ENCODE peak calls at places on chromosomes 1 and 21, in six cellular contexts. H is cardiac muscle cell, O is breast epithelium, Z is ascending aorta, F is pancreas, Y is lower lobe of right lung. U is an unnamed sample.
A peak's percentile ranks its signal among the peaks of the same experiment; 100 is the strongest.

GRCh38 chr1:52662645-52663313 is 29.8 kb downstream of the SHISAL2A start:
- DNase-seq in Y (no peak), H (peak; percentile 72), F (no peak), Z (no peak), O (no peak), U (no peak)

GRCh38 chr1:206039046-206039929 is 13.7 kb upstream of the RHEX start:
- DNase-seq in Z (no peak), Y (no peak), H (no peak), O (no peak), F (no peak), U (no peak)

GRCh38 chr1:174883361-174883760 is 116.4 kb upstream of the CACYBP start:
- DNase-seq in H (peak; percentile 52), F (no peak), Y (no peak), O (no peak), Z (no peak), U (no peak)

GRCh38 chr1:160827418-160827817 is 31.4 kb downstream of the LY9 start:
- DNase-seq in O (no peak), F (no peak), H (peak; percentile 66), Y (peak; percentile 72), Z (no peak), U (no peak)

GRCh38 chr1:200556005-200556404 is 64.5 kb downstream of the KIF14 start:
- DNase-seq in Z (no peak), O (no peak), F (no peak), Y (no peak), H (no peak), U (no peak)

GRCh38 chr1:114344656-114345055 is 166.3 kb downstream of the TRIM33 start:
- DNase-seq in F (no peak), H (no peak), O (no peak), Z (no peak), Y (no peak), U (no peak)

GRCh38 chr1:116717318-116717717 is 36.9 kb upstream of the CD2 start:
- DNase-seq in O (no peak), H (no peak), Y (no peak), F (no peak), Z (no peak), U (no peak)

GRCh38 chr21:15293251-15293650 is 228.5 kb upstream of the NRIP1 start:
- DNase-seq in Y (no peak), H (peak; percentile 96), F (no peak), O (no peak), Z (no peak), U (no peak)

GRCh38 chr1:6409053-6409452 is 10.7 kb downstream of the HES2 start:
- DNase-seq in O (no peak), Z (no peak), H (no peak), F (no peak), Y (no peak), U (no peak)

GRCh38 chr1:24003331-24003972 is 23.3 kb upstream of the SRSF10 start:
- DNase-seq in Z (peak; percentile 63), Y (no peak), F (no peak), H (peak; percentile 90), O (no peak), U (no peak)

GRCh38 chr1:64090436-64090835 is 113.0 kb upstream of the UBE2U start:
- DNase-seq in Y (no peak), H (no peak), F (no peak), O (no peak), Z (no peak), U (no peak)

GRCh38 chr1:212718499-212718898 is 18.9 kb upstream of the BATF3 start:
- DNase-seq in Z (no peak), H (peak; percentile 39), Y (no peak), O (no peak), F (no peak), U (no peak)

GRCh38 chr1:38045431-38046332 is 911 bp downstream of the POU3F1 start:
- DNase-seq in F (peak; percentile 45), Y (peak; percentile 57), Z (no peak), H (peak; percentile 20), O (no peak), U (no peak)

GRCh38 chr1:243946946-243947345 is 96.9 kb upstream of the AKT3 start:
- DNase-seq in O (no peak), F (no peak), Y (no peak), Z (no peak), H (peak; percentile 33), U (peak; percentile 15)

GRCh38 chr1:84753516-84754375 is 63.5 kb upstream of the SSX2IP start:
- DNase-seq in H (peak; percentile 78), F (peak; percentile 70), O (peak; percentile 42), Z (peak; percentile 70), Y (peak; percentile 64), U (peak; percentile 44)

GRCh38 chr21:16563795-16564194 is 834.0 kb downstream of the USP25 start:
- DNase-seq in H (peak; percentile 62), Z (no peak), F (peak; percentile 48), Y (peak; percentile 51), O (peak; percentile 72), U (no peak)

GRCh38 chr1:27940297-27940696 is 5.5 kb downstream of the SMPDL3B start:
- DNase-seq in Y (peak; percentile 74), F (no peak), Z (no peak), H (no peak), O (no peak), U (peak; percentile 42)

GRCh38 chr21:45292399-45293213 is 4.9 kb upstream of the POFUT2 start:
- DNase-seq in H (peak; percentile 93), Y (peak; percentile 87), Z (peak; percentile 94), F (peak; percentile 87), O (peak; percentile 71), U (peak; percentile 61)

GRCh38 chr1:36014722-36015220 is 69.1 kb upstream of the TEKT2 start:
- DNase-seq in F (no peak), Z (no peak), Y (no peak), H (peak; percentile 67), O (no peak), U (no peak)

GRCh38 chr1:35932158-35932636 is 1.3 kb downstream of the AGO3 start:
- DNase-seq in O (no peak), Y (no peak), H (no peak), F (no peak), Z (no peak), U (no peak)

GRCh38 chr1:203663820-203664219 is 37.2 kb downstream of the ATP2B4 start:
- DNase-seq in H (no peak), Z (no peak), O (no peak), F (no peak), Y (no peak), U (no peak)

GRCh38 chr1:71047635-71048607 is at the start of gene PTGER3:
- DNase-seq in H (peak; percentile 36), O (peak; percentile 50), Y (peak; percentile 82), F (peak; percentile 92), Z (peak; percentile 91), U (peak; percentile 37)

GRCh38 chr1:65625528-65625927 is 167.2 kb upstream of the PDE4B start:
- DNase-seq in Y (no peak), Z (no peak), H (no peak), F (no peak), O (no peak), U (no peak)

GRCh38 chr1:110494522-110495406 is 24.2 kb downstream of the KCNA10 start:
- DNase-seq in Z (no peak), H (no peak), F (no peak), Y (no peak), O (no peak), U (no peak)

GRCh38 chr1:175602186-175602585 is 141.2 kb downstream of the TNR start:
- DNase-seq in Z (no peak), O (no peak), H (peak; percentile 50), Y (no peak), F (no peak), U (no peak)

GRCh38 chr1:230165526-230165925 is 98.5 kb downstream of the GALNT2 start:
- DNase-seq in Z (peak; percentile 52), O (no peak), Y (no peak), F (no peak), H (no peak), U (no peak)

GRCh38 chr1:4939266-4939665 is 284.9 kb downstream of the AJAP1 start:
- DNase-seq in F (no peak), Z (no peak), Y (no peak), H (no peak), O (no peak), U (no peak)
- H3K9me3 ChIP-seq in F (no peaks in the 10 kb centered on the region), Z (no peaks in the 10 kb centered on the region), Y (no peaks in the 10 kb centered on the region), H (no peaks in the 10 kb centered on the region), O (no peaks in the 10 kb centered on the region), U (no peaks in the 10 kb centered on the region)

DNA sequence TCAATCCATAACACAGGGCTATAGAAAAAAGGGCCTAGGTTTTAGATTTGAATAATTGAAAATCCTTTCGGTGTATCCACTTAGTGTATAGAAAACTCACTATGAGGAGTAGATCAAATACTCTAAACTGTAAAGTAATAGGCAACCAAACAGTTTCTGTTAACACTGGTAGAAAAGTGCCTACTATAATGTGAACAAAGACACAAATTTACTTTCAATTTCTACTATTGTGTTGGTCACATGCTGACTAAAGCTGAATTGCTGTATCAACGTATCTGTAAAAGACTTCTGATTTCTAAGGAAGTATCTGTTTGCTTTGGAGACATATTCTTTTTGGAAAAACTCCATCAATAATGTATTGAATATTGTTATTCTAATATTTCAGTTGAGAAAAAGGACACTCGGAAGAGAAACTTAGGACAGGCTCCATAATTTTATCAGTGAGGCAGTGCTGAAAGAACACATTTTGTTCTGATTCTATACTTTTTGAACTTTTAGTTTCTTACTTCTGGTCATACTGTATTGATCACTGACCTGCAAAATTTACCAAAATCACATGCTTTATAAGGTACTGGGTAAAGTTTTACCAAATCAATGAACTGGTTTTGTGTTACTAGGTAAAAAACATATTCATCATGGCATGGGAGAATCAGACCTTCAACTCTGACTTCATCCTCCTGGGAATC is at the start of gene OR2M5:
- DNase-seq in H (no peak), Y (no peak), Z (no peak), F (no peak), O (no peak), U (no peak)
- H3K9me3 ChIP-seq in H (no peaks in the 10 kb centered on the region), Y (no peaks in the 10 kb centered on the region), Z (no peaks in the 10 kb centered on the region), F (no peaks in the 10 kb centered on the region), O (peaks cover 13% of the 10 kb centered on the region), U (no peaks in the 10 kb centered on the region)

DNA sequence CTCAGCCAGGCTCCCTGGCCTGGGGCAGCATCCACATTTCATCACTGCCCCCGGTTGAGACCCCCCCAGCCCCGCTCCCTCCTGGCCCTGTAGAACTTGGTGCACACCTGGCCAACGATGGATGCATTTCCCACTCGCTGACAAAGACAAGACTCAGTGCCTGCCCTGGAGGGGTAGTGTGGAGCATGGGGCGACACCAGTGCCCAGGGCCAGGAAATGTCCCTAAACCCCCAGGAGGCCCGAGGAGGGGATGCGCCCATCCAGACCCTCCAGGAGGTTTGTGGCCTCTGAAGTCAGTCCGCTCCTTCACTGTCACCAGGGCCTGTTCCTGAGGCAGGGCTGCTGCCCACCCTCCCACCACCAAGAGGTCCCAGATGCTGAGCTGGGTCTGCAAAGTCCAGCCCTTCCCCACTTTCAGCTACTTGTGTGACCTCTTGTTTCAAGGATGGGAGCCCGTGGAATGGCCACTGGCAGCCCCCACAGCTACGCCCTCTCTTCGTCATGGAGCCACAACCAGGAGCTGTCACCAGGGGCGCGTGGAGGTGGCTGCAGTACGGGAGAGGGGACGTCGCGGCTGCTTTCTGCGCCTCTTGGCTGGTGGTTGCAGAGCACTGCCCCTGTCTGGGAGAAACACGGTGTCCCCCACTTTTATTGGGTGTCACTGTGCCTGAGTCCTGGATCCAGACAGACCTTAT is 35.7 kb downstream of the AJAP1 start:
- DNase-seq in Y (no peak), H (no peak), F (no peak), Z (no peak), O (no peak), U (no peak)
- H3K9me3 ChIP-seq in Y (no peaks in the 10 kb centered on the region), H (no peaks in the 10 kb centered on the region), F (no peaks in the 10 kb centered on the region), Z (no peaks in the 10 kb centered on the region), O (no peaks in the 10 kb centered on the region), U (no peaks in the 10 kb centered on the region)

DNA sequence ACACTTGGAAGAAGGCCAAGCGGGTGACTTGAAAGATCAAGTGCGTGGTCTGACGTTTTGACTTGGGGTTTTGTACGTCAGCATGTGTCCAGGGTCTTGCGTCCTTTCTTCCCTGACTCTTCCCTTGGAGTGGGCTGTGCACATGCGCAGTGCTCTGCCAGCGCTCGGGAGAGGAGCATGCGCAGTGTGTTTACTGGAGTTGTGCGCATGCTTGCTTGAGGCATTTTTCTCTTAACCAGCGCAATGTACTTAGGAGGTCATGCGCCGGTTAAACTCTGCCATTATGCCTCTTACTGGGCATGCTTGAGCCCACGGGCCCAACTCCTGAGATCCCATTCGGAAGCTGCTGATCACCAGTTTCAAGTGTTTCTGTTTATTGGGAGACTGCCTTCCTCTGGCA is 242.5 kb upstream of the AJAP1 start:
- DNase-seq in Z (peak; percentile 22), F (no peak), Y (no peak), O (no peak), H (no peak), U (no peak)
- H3K9me3 ChIP-seq in Z (no peaks in the 10 kb centered on the region), F (no peaks in the 10 kb centered on the region), Y (no peaks in the 10 kb centered on the region), O (no peaks in the 10 kb centered on the region), H (no peaks in the 10 kb centered on the region), U (no peaks in the 10 kb centered on the region)